ENCODE peak calls at places on chromosomes 3 and 15, in eight cellular contexts. V is neuronal stem cell, N is SK-N-SH, P is transverse colon, M is left ventricle myocardium inferior, R is right lobe of liver, O is heart right ventricle, B is stomach. K is an unnamed sample.

GRCh38 chr3:161560006-161560637 is 63.5 kb downstream of the OTOL1 start:
- DNase-seq in V (peak; percentile 67), B (peak; percentile 28), P (peak; percentile 9), R (peak; percentile 28), M (peak; percentile 18), N (peak; percentile 34), O (no peak), K (peak; percentile 54)

GRCh38 chr3:185813205-185813604 is 11.6 kb downstream of the IGF2BP2 start:
- DNase-seq in N (no peak), R (no peak), O (no peak), V (no peak), M (no peak), P (no peak), B (no peak), K (no peak)

GRCh38 chr15:100241572-100242479 is 99.9 kb downstream of the ADAMTS17 start:
- DNase-seq in N (no peak), B (no peak), O (no peak), V (no peak), P (no peak), M (no peak), R (peak; percentile 51), K (peak; percentile 22)

GRCh38 chr3:182092662-182093262 is 381.0 kb downstream of the SOX2 start:
- DNase-seq in N (no peak), P (no peak), V (no peak), M (no peak), O (no peak), B (no peak), R (no peak), K (no peak)

GRCh38 chr3:105108823-105109222 is 257.9 kb upstream of the ALCAM start:
- DNase-seq in P (no peak), V (no peak), N (no peak), M (no peak), R (no peak), B (no peak), O (no peak), K (no peak)

GRCh38 chr3:72722930-72723726 is 125.1 kb downstream of the SHQ1 start:
- DNase-seq in V (no peak), O (no peak), R (no peak), M (peak; percentile 23), N (no peak), B (peak; percentile 38), P (peak; percentile 54), K (no peak)

GRCh38 chr15:88331291-88331690 is 74.8 kb upstream of the NTRK3 start:
- DNase-seq in N (peak; percentile 62), M (no peak), B (no peak), O (peak; percentile 17), V (peak; percentile 70), R (no peak), P (peak; percentile 14), K (peak; percentile 88)

GRCh38 chr3:47874913-47875312 is 72.0 kb downstream of the DHX30 start:
- DNase-seq in N (no peak), P (no peak), O (no peak), R (no peak), V (no peak), B (no peak), M (no peak), K (no peak)

GRCh38 chr3:32569540-32570425 is 875 bp downstream of the DYNC1LI1 start:
- DNase-seq in O (peak; percentile 68), M (peak; percentile 61), N (peak; percentile 77), P (peak; percentile 74), R (peak; percentile 83), V (peak; percentile 81), B (peak; percentile 67), K (peak; percentile 60)

GRCh38 chr15:66653852-66654251 is 48.2 kb upstream of the SMAD6 start:
- DNase-seq in B (no peak), N (no peak), P (no peak), V (no peak), M (no peak), R (no peak), O (no peak), K (no peak)

GRCh38 chr15:83287541-83288027 is 3.1 kb upstream of the BNC1 start:
- DNase-seq in V (no peak), M (no peak), B (no peak), P (no peak), O (no peak), R (no peak), N (no peak), K (no peak)

GRCh38 chr15:90184119-90184785 is 16.9 kb upstream of the SEMA4B start:
- DNase-seq in R (peak; percentile 85), V (no peak), M (peak; percentile 74), P (peak; percentile 89), B (peak; percentile 91), O (peak; percentile 76), N (no peak), K (no peak)

GRCh38 chr3:118171236-118171852 is 863.3 kb downstream of the IGSF11 start:
- DNase-seq in O (no peak), N (no peak), M (no peak), P (no peak), R (no peak), B (no peak), V (no peak), K (no peak)

GRCh38 chr3:194009019-194009418 is 126.9 kb upstream of the HES1 start:
- DNase-seq in R (no peak), B (no peak), O (no peak), P (peak; percentile 51), M (no peak), V (no peak), N (no peak), K (no peak)

GRCh38 chr3:138854204-138854603 is 19.5 kb upstream of the PIK3CB start:
- DNase-seq in V (no peak), O (no peak), N (no peak), R (no peak), P (no peak), M (no peak), B (no peak), K (no peak)

GRCh38 chr15:90191795-90192494 is 9.2 kb upstream of the SEMA4B start:
- DNase-seq in B (peak; percentile 85), M (peak; percentile 75), R (peak; percentile 93), N (peak; percentile 92), V (no peak), O (peak; percentile 74), P (peak; percentile 91), K (peak; percentile 95)

GRCh38 chr15:26013946-26014345 is 150.8 kb upstream of the ATP10A start:
- DNase-seq in P (no peak), M (no peak), N (no peak), R (no peak), B (no peak), V (no peak), O (no peak), K (no peak)

GRCh38 chr3:112579697-112580096 is 17.9 kb downstream of the SLC35A5 start:
- DNase-seq in M (no peak), O (no peak), B (no peak), P (no peak), R (no peak), V (no peak), N (no peak), K (no peak)

GRCh38 chr3:112585782-112586181 is 23.9 kb downstream of the SLC35A5 start:
- DNase-seq in V (no peak), O (no peak), M (no peak), N (no peak), B (no peak), R (no peak), P (no peak), K (no peak)

GRCh38 chr3:112582242-112582874 is 20.5 kb downstream of the SLC35A5 start:
- DNase-seq in N (peak; percentile 14), R (no peak), O (no peak), M (no peak), V (peak; percentile 15), B (no peak), P (no peak), K (peak; percentile 42)

GRCh38 chr3:112579232-112579631 is 17.4 kb downstream of the SLC35A5 start:
- DNase-seq in M (no peak), V (no peak), B (no peak), N (no peak), R (no peak), P (no peak), O (no peak), K (no peak)

DNA sequence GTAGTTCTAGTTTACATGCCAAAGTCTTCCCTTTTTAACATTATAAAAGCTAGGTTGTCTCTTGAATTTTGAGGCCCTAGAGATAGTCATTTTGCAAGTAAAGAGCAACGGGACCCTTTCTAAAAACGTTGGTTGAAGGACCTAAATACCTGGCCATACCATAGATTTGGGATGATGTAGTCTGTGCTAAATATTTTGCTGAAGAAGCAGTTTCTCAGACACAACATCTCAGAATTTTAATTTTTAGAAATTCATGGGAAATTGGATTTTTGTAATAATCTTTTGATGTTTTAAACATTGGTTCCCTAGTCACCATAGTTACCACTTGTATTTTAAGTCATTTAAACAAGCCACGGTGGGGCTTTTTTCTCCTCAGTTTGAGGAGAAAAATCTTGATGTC is 21.3 kb downstream of the SLC35A5 start:
- DNase-seq in B (no peak), R (no peak), O (no peak), M (no peak), V (no peak), P (no peak), N (no peak), K (no peak)
- H3K36me3 ChIP-seq in B (peaks cover 76% of the 10 kb centered on the region), R (peaks cover 31% of the 10 kb centered on the region), O (peaks cover 95% of the 10 kb centered on the region), M (peaks cover 53% of the 10 kb centered on the region), V (peaks cover 5% of the 10 kb centered on the region), P (peaks cover 17% of the 10 kb centered on the region), N (peaks cover 71% of the 10 kb centered on the region), K (no peaks in the 10 kb centered on the region)

GRCh38 chr3:184334470-184335158 is 2.8 kb upstream of the FAM131A start:
- DNase-seq in R (no peak), B (no peak), O (no peak), V (no peak), P (no peak), N (no peak), M (no peak), K (peak; percentile 45)
- H3K36me3 ChIP-seq in R (peaks cover 56% of the 10 kb centered on the region), B (peaks cover 58% of the 10 kb centered on the region), O (peaks cover 58% of the 10 kb centered on the region), V (peaks cover 39% of the 10 kb centered on the region), P (peaks cover 41% of the 10 kb centered on the region), N (peaks cover 52% of the 10 kb centered on the region), M (peaks cover 56% of the 10 kb centered on the region), K (peaks cover 59% of the 10 kb centered on the region)

DNA sequence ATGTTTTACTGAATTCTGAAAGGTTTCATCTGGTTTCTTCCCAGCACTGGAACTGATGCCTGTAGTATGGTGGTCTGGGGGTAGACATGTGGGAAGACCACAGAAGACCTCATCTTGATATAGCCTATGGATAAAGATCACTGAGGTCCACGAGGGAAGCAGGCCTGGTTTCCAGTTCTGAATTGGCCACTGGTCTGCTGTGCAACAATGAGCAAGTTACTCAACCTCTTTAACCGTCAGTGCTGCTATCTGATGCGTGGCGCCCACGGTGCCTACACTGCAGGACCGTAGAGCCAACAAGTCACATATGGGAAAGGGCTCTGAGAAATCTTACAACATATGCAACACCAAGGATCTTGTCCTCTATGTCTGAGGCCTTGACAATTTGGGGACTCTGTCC is 13.3 kb downstream of the TLE3 start:
- DNase-seq in O (no peak), R (no peak), B (no peak), V (no peak), M (no peak), P (no peak), N (no peak), K (no peak)
- H3K36me3 ChIP-seq in O (peaks cover 73% of the 10 kb centered on the region), R (peaks cover 49% of the 10 kb centered on the region), B (peaks cover 81% of the 10 kb centered on the region), V (peaks cover 3% of the 10 kb centered on the region), M (peaks cover 37% of the 10 kb centered on the region), P (peaks cover 17% of the 10 kb centered on the region), N (peaks cover 89% of the 10 kb centered on the region), K (peaks cover 74% of the 10 kb centered on the region)

DNA sequence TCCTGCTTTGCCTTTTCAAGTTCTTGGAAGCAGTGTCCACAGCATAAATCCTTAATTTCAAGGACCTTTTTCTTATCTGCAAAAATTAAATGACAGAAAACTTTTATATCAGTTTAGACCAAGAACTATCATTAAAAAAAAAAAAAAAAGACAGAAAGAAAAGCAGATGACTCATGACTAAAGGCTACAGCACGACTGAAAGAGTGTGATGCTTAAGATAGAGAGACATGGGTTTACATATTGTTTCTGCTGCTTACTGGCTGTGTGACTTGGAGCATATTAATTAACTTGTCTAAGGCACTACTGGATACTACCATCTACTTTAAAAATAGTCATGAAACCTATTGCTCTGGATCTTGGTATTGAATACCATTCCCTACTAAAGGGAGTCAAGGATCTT is 62.3 kb downstream of the CEP152 start:
- DNase-seq in M (no peak), V (no peak), P (no peak), B (no peak), R (no peak), O (no peak), N (no peak), K (no peak)
- H3K36me3 ChIP-seq in M (peaks cover 4% of the 10 kb centered on the region), V (no peaks in the 10 kb centered on the region), P (no peaks in the 10 kb centered on the region), B (peaks cover 27% of the 10 kb centered on the region), R (no peaks in the 10 kb centered on the region), O (peaks cover 24% of the 10 kb centered on the region), N (peaks cover 17% of the 10 kb centered on the region), K (peaks cover 55% of the 10 kb centered on the region)

K was measured in BE2C.